ENCODE peak calls at places on chromosomes 12 and 14, in five cellular contexts. R is epithelial cell of proximal tubule, N is heart left ventricle, V is BJ, I is lower lobe of right lung. A is an unnamed sample.

GRCh38 chr12:103799504-103800251 is 41.4 kb downstream of the NT5DC3 start:
- DNase-seq in R (peak; percentile 82), N (no peak), V (no peak), I (no peak), A (no peak)

GRCh38 chr12:109440851-109441490 is 36.1 kb downstream of the KCTD10 start:
- DNase-seq in R (no peak), N (no peak), V (no peak), I (no peak), A (no peak)

GRCh38 chr12:104520242-104520900 is 63.6 kb downstream of the CHST11 start:
- DNase-seq in R (no peak), N (no peak), V (no peak), I (no peak), A (no peak)

GRCh38 chr12:122064780-122065588 is 13.6 kb upstream of the MLXIP start:
- DNase-seq in R (peak; percentile 88), N (peak; percentile 85), V (no peak), I (no peak), A (peak; percentile 71)

GRCh38 chr12:1618489-1618888 is 10.5 kb upstream of the WNT5B start:
- DNase-seq in R (peak; percentile 48), N (no peak), V (no peak), I (no peak), A (no peak)

GRCh38 chr14:58884442-58884841 is 246.7 kb downstream of the DACT1 start:
- DNase-seq in R (no peak), N (no peak), V (no peak), I (no peak), A (no peak)

GRCh38 chr14:26833777-26834176 is 235.9 kb upstream of the NOVA1 start:
- DNase-seq in R (no peak), N (no peak), V (no peak), I (no peak), A (no peak)

GRCh38 chr12:121579190-121579791 is 1.5 kb downstream of the KDM2B start:
- DNase-seq in R (no peak), N (peak; percentile 37), V (no peak), I (peak; percentile 61), A (no peak)

GRCh38 chr14:37060496-37061260 is 111.7 kb downstream of the SLC25A21 start:
- DNase-seq in R (no peak), N (no peak), V (no peak), I (no peak), A (no peak)

GRCh38 chr12:54135621-54136027 is 53.2 kb downstream of the SMUG1 start:
- DNase-seq in R (peak; percentile 38), N (no peak), V (no peak), I (no peak), A (no peak)

GRCh38 chr12:119301367-119301766 is 33.2 kb upstream of the CCDC60 start:
- DNase-seq in R (no peak), N (no peak), V (no peak), I (no peak), A (no peak)

GRCh38 chr12:51678086-51678724 is 87.2 kb downstream of the SCN8A start:
- DNase-seq in R (no peak), N (no peak), V (no peak), I (no peak), A (no peak)

GRCh38 chr12:5014269-5014668 is 29.4 kb upstream of the KCNA5 start:
- DNase-seq in R (no peak), N (no peak), V (no peak), I (no peak), A (no peak)

GRCh38 chr12:124995200-124995961 is 1.9 kb downstream of the BRI3BP start:
- DNase-seq in R (no peak), N (no peak), V (no peak), I (no peak), A (no peak)

GRCh38 chr14:23105348-23105824 is 597 bp upstream of the CIROP start:
- DNase-seq in R (no peak), N (no peak), V (no peak), I (no peak), A (no peak)

GRCh38 chr12:42213954-42214426 is 24.1 kb downstream of the YAF2 start:
- DNase-seq in R (peak; percentile 71), N (peak; percentile 71), V (no peak), I (peak; percentile 67), A (no peak)

GRCh38 chr12:31245822-31246469 is 80.0 kb downstream of the SINHCAF start:
- DNase-seq in R (no peak), N (no peak), V (no peak), I (no peak), A (no peak)

GRCh38 chr14:27917896-27918295 is 848.7 kb upstream of the FOXG1 start:
- DNase-seq in R (no peak), N (no peak), V (no peak), I (no peak), A (no peak)

DNA sequence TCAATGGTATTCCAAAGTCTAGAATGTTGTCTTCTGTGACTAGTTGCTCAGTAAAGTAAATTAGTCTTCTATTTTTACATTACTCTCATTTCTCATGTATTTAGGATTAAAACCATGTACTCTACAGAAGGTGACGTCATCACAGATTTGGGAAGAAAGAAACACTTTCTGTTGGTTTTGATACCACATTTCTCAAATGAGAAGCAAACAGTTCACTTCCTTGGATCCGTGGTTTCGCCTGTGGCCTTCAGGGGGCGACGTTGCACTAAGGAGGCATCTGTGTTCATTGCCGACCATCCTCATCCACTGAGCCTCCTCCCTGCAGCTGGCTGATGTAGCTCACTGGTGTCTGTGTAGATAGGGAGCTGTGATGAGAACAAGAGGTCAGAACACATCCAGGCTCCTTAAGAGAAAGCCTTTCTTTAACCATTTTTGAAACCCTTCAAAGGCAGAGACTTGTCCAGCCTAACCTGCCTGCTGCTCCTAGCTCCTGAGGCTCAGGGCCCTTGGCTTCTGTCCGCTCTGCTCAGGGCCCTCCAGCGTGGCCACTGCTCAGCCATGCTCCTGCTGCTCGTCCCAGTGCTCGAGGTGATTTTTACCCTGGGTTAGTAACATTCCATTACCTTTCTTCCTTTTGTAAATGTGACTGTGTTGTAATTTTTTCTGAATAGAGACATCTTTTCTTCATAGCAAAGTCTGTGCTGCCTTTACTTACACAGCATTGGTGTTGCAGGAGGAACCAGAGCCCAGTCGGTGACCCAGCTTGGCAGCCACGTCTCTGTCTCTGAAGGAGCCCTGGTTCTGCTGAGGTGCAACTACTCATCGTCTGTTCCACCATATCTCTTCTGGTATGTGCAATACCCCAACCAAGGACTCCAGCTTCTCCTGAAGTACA is 220.6 kb upstream of the OR4E1 start:
- DNase-seq in R (no peak), N (no peak), V (no peak), I (no peak), A (no peak)
- TF ChIP-seq CTCF in R (peak; percentile 60), N (no peak), V (no peak), I (peak; percentile 43), A (no peak)

DNA sequence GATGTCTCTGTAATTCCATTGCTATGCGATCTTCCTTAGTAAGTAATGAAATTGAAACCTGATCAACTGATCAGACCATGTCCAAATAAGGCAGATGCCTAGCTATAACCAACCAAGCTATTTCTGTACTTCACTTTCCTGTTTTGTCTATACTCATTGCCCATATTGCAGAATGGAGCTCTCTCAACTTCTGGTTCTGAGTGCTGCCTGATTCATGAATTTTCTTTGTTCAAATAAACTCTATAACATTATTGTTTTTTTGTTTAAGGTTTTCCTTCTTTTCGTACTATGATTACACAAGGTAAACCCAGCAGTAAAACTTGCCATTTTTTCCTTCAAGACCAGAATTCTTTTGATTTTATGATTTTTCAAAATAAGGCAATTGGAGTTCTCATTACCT is 16.3 kb downstream of the COX16 start:
- DNase-seq in R (no peak), N (no peak), V (no peak), I (no peak), A (no peak)
- H3K4me3 ChIP-seq in R (no peak overlapping the region), N (no peak overlapping the region), V (no peak overlapping the region), I (no peak overlapping the region), A (no peak overlapping the region)

GRCh38 chr12:22116376-22116775 is 70.4 kb downstream of the CMAS start:
- DNase-seq in R (no peak), N (no peak), V (no peak), I (no peak), A (no peak)

GRCh38 chr12:22118206-22118605 is 72.2 kb downstream of the CMAS start:
- DNase-seq in R (no peak), N (no peak), V (no peak), I (no peak), A (no peak)

GRCh38 chr12:22124987-22125386 is 79.0 kb downstream of the CMAS start:
- DNase-seq in R (no peak), N (no peak), V (no peak), I (no peak), A (no peak)

GRCh38 chr12:22117551-22117950 is 71.5 kb downstream of the CMAS start:
- DNase-seq in R (no peak), N (no peak), V (no peak), I (no peak), A (no peak)

DNA sequence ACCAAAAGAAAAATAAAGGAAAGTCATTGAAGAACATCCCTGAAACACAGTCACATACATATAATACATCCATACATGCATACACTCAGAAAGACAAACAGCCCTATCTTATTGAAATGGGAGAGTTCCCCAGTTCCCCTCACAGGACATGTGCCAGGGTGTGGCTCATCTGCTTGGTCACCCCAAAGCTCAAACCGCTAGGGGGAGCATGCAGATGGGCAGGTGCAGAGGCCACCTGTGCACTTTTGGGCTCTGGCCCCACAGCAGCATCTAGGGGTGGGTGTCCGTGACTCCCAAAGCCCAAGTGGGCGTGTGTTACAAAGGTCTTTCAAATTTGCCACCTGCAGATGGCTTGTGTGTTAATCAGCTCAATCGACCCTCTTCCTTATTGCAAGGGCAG is 75.2 kb downstream of the CMAS start:
- DNase-seq in R (no peak), N (no peak), V (no peak), I (no peak), A (no peak)
- TF ChIP-seq CTCF in R (no peak), N (no peak), V (peak; percentile 19), I (peak; percentile 28), A (peak; percentile 27)

GRCh38 chr14:104685998-104686610 is 3.3 kb upstream of the INF2 start:
- DNase-seq in R (no peak), N (no peak), V (no peak), I (no peak), A (no peak)

GRCh38 chr14:104686624-104687517 is 2.5 kb upstream of the INF2 start:
- DNase-seq in R (no peak), N (no peak), V (no peak), I (no peak), A (no peak)

GRCh38 chr14:104688505-104688754 is 988 bp upstream of the INF2 start:
- DNase-seq in R (no peak), N (no peak), V (no peak), I (no peak), A (no peak)

GRCh38 chr14:104688755-104689619 is at the start of gene INF2:
- DNase-seq in R (no peak), N (peak; percentile 71), V (no peak), I (peak; percentile 75), A (no peak)

DNA sequence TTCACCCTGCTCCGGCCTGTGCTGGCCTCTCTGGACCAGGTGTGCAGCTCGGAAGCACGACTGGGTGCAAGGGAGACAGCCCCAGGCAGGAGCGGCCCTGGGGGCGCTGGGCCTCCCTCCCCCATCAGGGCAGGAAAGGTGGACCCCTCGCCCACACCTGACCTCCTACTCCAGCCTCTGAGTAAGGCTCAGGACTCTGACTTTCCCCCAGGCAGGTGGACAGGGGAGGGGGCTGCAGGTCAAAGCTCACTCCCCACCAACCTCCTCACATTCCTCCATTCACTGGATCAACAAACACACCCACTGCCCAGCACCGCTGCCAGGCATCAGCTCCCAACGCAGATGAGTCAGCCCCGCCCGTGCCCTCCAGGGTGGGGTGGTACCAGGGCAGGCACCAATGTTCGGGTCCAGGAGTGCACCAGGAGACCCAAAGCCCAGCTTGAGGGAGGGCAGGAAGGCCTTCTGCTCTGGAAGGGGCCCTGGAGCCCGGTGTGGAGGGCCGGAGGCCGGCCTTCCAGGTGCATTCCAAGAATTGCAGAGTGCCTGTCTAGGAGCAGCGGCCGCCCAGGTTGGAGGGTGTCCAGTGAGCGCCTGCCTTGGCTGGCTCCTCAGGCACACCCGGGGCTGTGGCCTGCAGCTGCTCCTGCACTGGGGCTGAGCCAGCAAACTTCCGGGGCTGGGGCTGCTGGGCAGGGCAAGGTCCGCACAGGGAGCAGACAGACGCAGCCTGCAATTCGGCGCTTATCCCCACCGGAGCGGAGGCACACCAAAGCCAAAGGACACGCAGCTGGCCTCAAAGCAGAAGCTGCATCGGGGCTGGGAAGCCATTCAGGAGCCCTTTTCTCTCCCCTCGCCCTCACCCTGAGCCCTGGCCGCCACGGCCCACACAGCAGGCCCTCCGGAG is 1.6 kb upstream of the INF2 start:
- DNase-seq in R (no peak), N (peak; percentile 92), V (no peak), I (peak; percentile 91), A (no peak)
- H3K4me3 ChIP-seq in R (peak overlapping the region; percentile 55), N (peak overlapping the region; percentile 4), V (no peak overlapping the region), I (peak overlapping the region; percentile 93), A (no peak overlapping the region)